ENCODE peak calls at places on chromosomes 12 and 14, in ten cellular contexts. A, Z, B, H, L, K, G, Q, U and C are unnamed samples.
A peak's percentile ranks its signal among the peaks of the same experiment; 100 is the strongest.

GRCh38 chr12:107774349-107775029 is at the start of gene ASCL4:
- DNase-seq in L (no peak), A (no peak), B (no peak), K (no peak), Z (no peak), Q (no peak), U (no peak), G (no peak), H (no peak), C (no peak)

GRCh38 chr12:125454786-125455450 is 389.7 kb downstream of the AACS start:
- DNase-seq in A (no peak), G (no peak), L (peak; percentile 56), U (no peak), Z (no peak), H (no peak), Q (no peak), K (no peak), B (no peak), C (no peak)

GRCh38 chr14:100307215-100308111 is 1.2 kb upstream of the SLC25A29 start:
- DNase-seq in U (no peak), H (no peak), Q (no peak), K (no peak), B (no peak), L (no peak), G (peak; percentile 9), Z (no peak), A (no peak), C (no peak)

GRCh38 chr12:121513464-121514183 is 67.2 kb downstream of the KDM2B start:
- DNase-seq in Q (no peak), B (no peak), H (no peak), L (no peak), U (no peak), Z (no peak), G (no peak), K (no peak), A (peak; percentile 68), C (no peak)

GRCh38 chr14:100104523-100105300 is 39.5 kb downstream of the EVL start:
- DNase-seq in Z (no peak), Q (no peak), H (no peak), B (no peak), K (no peak), A (no peak), U (peak; percentile 70), L (no peak), G (no peak), C (no peak)

GRCh38 chr12:2691340-2692111 is 103.2 kb upstream of the FKBP4 start:
- DNase-seq in Z (peak; percentile 67), U (peak; percentile 19), A (peak; percentile 72), L (no peak), B (no peak), H (peak; percentile 23), G (peak; percentile 54), Q (no peak), K (no peak), C (peak; percentile 39)

GRCh38 chr12:3122841-3123678 is 45.9 kb downstream of the TSPAN9 start:
- DNase-seq in L (no peak), A (no peak), U (peak; percentile 95), H (no peak), G (no peak), K (peak; percentile 78), Z (no peak), B (peak; percentile 73), Q (no peak), C (no peak)

GRCh38 chr12:116964004-116964739 is 53.4 kb downstream of the FBXW8 start:
- DNase-seq in Z (no peak), G (no peak), B (no peak), A (no peak), U (no peak), K (no peak), L (no peak), H (no peak), Q (no peak), C (no peak)

GRCh38 chr12:89636054-89636775 is 72.4 kb downstream of the ATP2B1 start:
- DNase-seq in U (peak; percentile 46), G (no peak), Z (no peak), B (no peak), L (no peak), A (no peak), H (no peak), K (no peak), Q (no peak), C (no peak)

GRCh38 chr12:6603095-6603567 is 4.0 kb downstream of the CHD4 start:
- DNase-seq in L (no peak), Z (peak; percentile 99), H (no peak), K (peak; percentile 64), U (peak; percentile 62), B (no peak), G (no peak), Q (peak; percentile 80), A (no peak), C (peak; percentile 32)

GRCh38 chr14:77979666-77980351 is 179.9 kb downstream of the ADCK1 start:
- DNase-seq in H (no peak), K (no peak), U (no peak), Z (no peak), A (peak; percentile 26), Q (no peak), G (no peak), B (no peak), L (peak; percentile 66), C (no peak)

GRCh38 chr12:65778268-65779090 is 45.8 kb upstream of the HMGA2 start:
- DNase-seq in G (no peak), A (no peak), Q (no peak), Z (no peak), L (no peak), B (no peak), H (no peak), U (peak; percentile 51), K (no peak), C (no peak)

GRCh38 chr12:121715862-121716435 is 3.4 kb downstream of the TMEM120B start:
- DNase-seq in Q (no peak), B (no peak), U (no peak), A (no peak), Z (no peak), L (no peak), G (no peak), H (no peak), K (no peak), C (no peak)

GRCh38 chr12:29148065-29148957 is 767 bp upstream of the FAR2 start:
- DNase-seq in H (no peak), B (no peak), Q (no peak), U (peak; percentile 75), L (no peak), A (no peak), G (peak; percentile 26), K (peak; percentile 40), Z (no peak), C (no peak)

GRCh38 chr12:3215410-3215975 is 138.3 kb downstream of the TSPAN9 start:
- DNase-seq in K (no peak), A (no peak), U (no peak), L (no peak), G (no peak), H (no peak), Z (peak; percentile 54), Q (no peak), B (no peak), C (no peak)

GRCh38 chr12:27550653-27550975 is 26.6 kb downstream of the PPFIBP1 start:
- DNase-seq in L (no peak), A (no peak), Q (no peak), Z (no peak), U (no peak), B (no peak), H (no peak), G (no peak), K (no peak), C (no peak)

GRCh38 chr12:111643428-111643826 is 42.3 kb downstream of the BRAP start:
- DNase-seq in Z (no peak), H (no peak), B (no peak), Q (no peak), K (no peak), G (no peak), L (no peak), U (peak; percentile 87), A (no peak), C (no peak)

GRCh38 chr12:15863258-15863835 is 18.8 kb upstream of the STRAP start:
- DNase-seq in U (no peak), B (no peak), Z (no peak), G (no peak), L (no peak), Q (no peak), A (no peak), H (no peak), K (no peak), C (no peak)